ENCODE peak calls at places on chromosome 12, in eight cellular contexts. G is activated T-cell treated with anti-CD3 and anti-CD28 coated beads for 24 hours; Z is upper lobe of right lung; M is naive B cell; B is mesothelial cell of epicardium; O is hippocampal formation; U is stimulated activated CD8-positive, alpha-beta memory T cell treated with anti-CD3 and anti-CD28 coated beads, Interleukin-2, amount 100 ng/mL, for 1 hour; K is lower leg skin. T is an unnamed sample.

GRCh38 chr12:54535474-54535873 is 13.9 kb upstream of the PDE1B start:
- DNase-seq in U (no peak), O (no peak), K (no peak), B (no peak), G (no peak), M (no peak), Z (no peak), T (no peak)

GRCh38 chr12:105317453-105317852 is 13.0 kb upstream of the C12orf75 start:
- DNase-seq in G (no peak), O (no peak), M (no peak), B (no peak), U (no peak), Z (no peak), K (no peak), T (peak; percentile 84)

GRCh38 chr12:128820723-128821432 is 2.9 kb downstream of the SLC15A4 start:
- DNase-seq in M (peak; percentile 77), B (no peak), U (no peak), K (peak; percentile 38), Z (no peak), G (no peak), O (no peak), T (no peak)

GRCh38 chr12:62210422-62210821 is 49.8 kb upstream of the USP15 start:
- DNase-seq in G (peak; percentile 20), U (no peak), B (no peak), K (no peak), O (no peak), Z (no peak), M (peak; percentile 25), T (peak; percentile 12)

GRCh38 chr12:128784030-128784770 is 39.6 kb downstream of the SLC15A4 start:
- DNase-seq in K (no peak), G (no peak), M (no peak), O (no peak), B (no peak), Z (peak; percentile 45), U (no peak), T (peak; percentile 18)

GRCh38 chr12:104720346-104721064 is 237.6 kb downstream of the SLC41A2 start:
- DNase-seq in M (peak; percentile 80), B (no peak), G (peak; percentile 43), O (no peak), K (no peak), U (peak; percentile 36), Z (no peak), T (peak; percentile 79)

GRCh38 chr12:4099276-4099675 is 174.3 kb upstream of the CCND2 start:
- DNase-seq in M (no peak), Z (no peak), U (no peak), G (no peak), B (no peak), K (no peak), O (no peak), T (no peak)

GRCh38 chr12:54364413-54364812 is at the start of gene GPR84:
- DNase-seq in O (no peak), G (no peak), M (no peak), K (no peak), U (no peak), Z (no peak), B (no peak), T (no peak)

GRCh38 chr12:18383203-18383602 is 121.9 kb downstream of the PIK3C2G start:
- DNase-seq in G (no peak), Z (no peak), U (no peak), O (no peak), B (no peak), K (no peak), M (no peak), T (peak; percentile 91)

GRCh38 chr12:120164293-120164692 is 30.2 kb downstream of the GCN1 start:
- DNase-seq in Z (no peak), U (no peak), O (no peak), K (no peak), G (no peak), B (no peak), M (no peak), T (no peak)

GRCh38 chr12:56684745-56685369 is 3.2 kb downstream of the PTGES3 start:
- DNase-seq in K (no peak), G (no peak), M (no peak), U (no peak), Z (peak; percentile 19), O (no peak), B (no peak), T (no peak)

GRCh38 chr12:96141216-96141944 is 52.8 kb upstream of the ELK3 start:
- DNase-seq in K (no peak), M (no peak), O (no peak), B (no peak), Z (no peak), U (no peak), G (no peak), T (peak; percentile 71)

GRCh38 chr12:84436134-84436533 is 476.5 kb downstream of the SLC6A15 start:
- DNase-seq in Z (no peak), O (no peak), B (no peak), K (no peak), M (no peak), G (no peak), U (no peak), T (no peak)

GRCh38 chr12:3832738-3833137 is 40.5 kb downstream of the PARP11 start:
- DNase-seq in U (no peak), K (no peak), G (no peak), M (no peak), Z (no peak), O (no peak), B (no peak), T (no peak)

GRCh38 chr12:9640024-9640423 is 29.5 kb upstream of the CLEC2D start:
- DNase-seq in Z (no peak), O (no peak), B (no peak), G (no peak), K (no peak), M (no peak), U (no peak), T (no peak)

GRCh38 chr12:121026274-121027045 is 10.2 kb upstream of the C12orf43 start:
- DNase-seq in K (no peak), B (no peak), Z (no peak), G (no peak), U (no peak), M (no peak), O (no peak), T (no peak)

GRCh38 chr12:587551-588322 is 75.5 kb downstream of the NINJ2 start:
- DNase-seq in Z (no peak), U (no peak), O (no peak), G (no peak), M (no peak), K (no peak), B (no peak), T (no peak)

GRCh38 chr12:56358836-56359532 is 923 bp downstream of the STAT2 start:
- DNase-seq in O (peak; percentile 87), B (no peak), M (no peak), K (peak; percentile 58), G (no peak), U (no peak), Z (no peak), T (peak; percentile 81)

GRCh38 chr12:124152733-124153132 is 142.2 kb upstream of the RFLNA start:
- DNase-seq in G (no peak), M (no peak), K (no peak), B (no peak), O (no peak), U (no peak), Z (no peak), T (no peak)

GRCh38 chr12:85424581-85425348 is 144.7 kb downstream of the ALX1 start:
- DNase-seq in Z (no peak), G (no peak), M (no peak), O (no peak), B (no peak), K (no peak), U (no peak), T (no peak)

GRCh38 chr12:92927055-92927435 is 2.0 kb downstream of the EEA1 start:
- DNase-seq in U (no peak), B (no peak), M (no peak), Z (no peak), O (peak; percentile 20), K (peak; percentile 58), G (peak; percentile 56), T (no peak)

GRCh38 chr12:13962699-13963098 is 18.7 kb downstream of the GRIN2B start:
- DNase-seq in O (no peak), M (no peak), Z (no peak), K (no peak), U (no peak), B (no peak), G (no peak), T (no peak)

GRCh38 chr12:99983721-99984258 is 946 bp downstream of the ANKS1B start:
- DNase-seq in Z (no peak), M (no peak), B (no peak), U (no peak), K (no peak), O (no peak), G (no peak), T (no peak)

GRCh38 chr12:111636209-111636928 is 37.3 kb upstream of the ATXN2 start:
- DNase-seq in K (peak; percentile 53), B (peak; percentile 53), U (no peak), M (no peak), O (no peak), Z (peak; percentile 66), G (no peak), T (peak; percentile 76)

GRCh38 chr12:105992849-105993740 is 145.7 kb downstream of the NUAK1 start:
- DNase-seq in Z (no peak), M (no peak), U (no peak), G (no peak), K (no peak), B (no peak), O (no peak), T (peak; percentile 95)

GRCh38 chr12:115023279-115023678 is 339.3 kb upstream of the TBX3 start:
- DNase-seq in G (no peak), U (no peak), K (no peak), B (no peak), M (no peak), O (no peak), Z (no peak), T (peak; percentile 6)

GRCh38 chr12:113207621-113208040 is 13.6 kb upstream of the TPCN1 start:
- DNase-seq in O (no peak), G (no peak), M (no peak), Z (no peak), U (no peak), K (no peak), B (no peak), T (no peak)

GRCh38 chr12:130335517-130336392 is 1.9 kb upstream of the PIWIL1 start:
- DNase-seq in Z (no peak), G (peak; percentile 5), M (no peak), K (peak; percentile 59), B (no peak), U (no peak), O (peak; percentile 54), T (peak; percentile 8)

GRCh38 chr12:11861864-11862600 is 208.7 kb upstream of the BCL2L14 start:
- DNase-seq in Z (no peak), B (no peak), G (no peak), M (no peak), U (no peak), O (no peak), K (no peak), T (no peak)

GRCh38 chr12:120230326-120230973 is 29.5 kb upstream of the RPLP0 start:
- DNase-seq in U (no peak), B (no peak), M (no peak), Z (no peak), K (no peak), G (no peak), O (no peak), T (peak; percentile 95)

GRCh38 chr12:77013091-77013490 is 52.3 kb downstream of the E2F7 start:
- DNase-seq in G (no peak), U (no peak), O (no peak), Z (no peak), K (no peak), B (no peak), M (no peak), T (no peak)

GRCh38 chr12:121754836-121755235 is 38.7 kb downstream of the RHOF start:
- DNase-seq in O (no peak), B (no peak), G (no peak), U (no peak), Z (no peak), K (no peak), M (no peak), T (no peak)

GRCh38 chr12:2893007-2893406 is 2.3 kb downstream of the TULP3 start:
- DNase-seq in B (no peak), K (peak; percentile 58), G (no peak), O (no peak), U (no peak), Z (no peak), M (no peak), T (peak; percentile 88)

GRCh38 chr12:50234347-50234746 is 49.0 kb downstream of the LIMA1 start:
- DNase-seq in O (no peak), B (no peak), Z (no peak), G (peak; percentile 15), M (no peak), U (no peak), K (no peak), T (no peak)

T was measured in astrocyte.